ENCODE peak calls at places on chromosomes 12 and 14, in seven cellular contexts. T, W, I, B, M, Y and Z are unnamed samples.

GRCh38 chr12:109671482-109671881 is 42.1 kb upstream of the FAM222A start:
- DNase-seq in T (no peak), W (no peak), I (no peak), B (no peak), M (no peak), Y (no peak), Z (no peak)

GRCh38 chr12:89959188-89959587 is 250.6 kb upstream of the ATP2B1 start:
- DNase-seq in T (no peak), W (no peak), I (no peak), B (no peak), M (no peak), Y (no peak), Z (no peak)

GRCh38 chr12:61757831-61758505 is 502.2 kb upstream of the USP15 start:
- DNase-seq in T (no peak), W (no peak), I (no peak), B (no peak), M (no peak), Y (no peak), Z (no peak)

GRCh38 chr14:91220581-91221000 is 23.9 kb downstream of the GPR68 start:
- DNase-seq in T (no peak), W (no peak), I (no peak), B (no peak), M (no peak), Y (no peak), Z (no peak)

GRCh38 chr14:70315942-70316341 is 43.5 kb downstream of the COX16 start:
- DNase-seq in T (no peak), W (no peak), I (no peak), B (no peak), M (no peak), Y (no peak), Z (no peak)

GRCh38 chr14:100490252-100490651 is 97.0 kb downstream of the BEGAIN start:
- DNase-seq in T (no peak), W (no peak), I (no peak), B (no peak), M (no peak), Y (no peak), Z (no peak)

GRCh38 chr14:56514663-56515371 is 64.8 kb upstream of the TMEM260 start:
- DNase-seq in T (no peak), W (no peak), I (no peak), B (no peak), M (no peak), Y (no peak), Z (no peak)

GRCh38 chr14:23434488-23435219 is 806 bp downstream of the MYH7 start:
- DNase-seq in T (no peak), W (no peak), I (no peak), B (no peak), M (no peak), Y (no peak), Z (no peak)

GRCh38 chr12:121827351-121828099 is 23.7 kb downstream of the SETD1B start:
- DNase-seq in T (no peak), W (no peak), I (no peak), B (no peak), M (no peak), Y (no peak), Z (no peak)